ENCODE peak calls at places on chromosomes 7 and 10, in eight cellular contexts. E, G, P, D, R, X, W and Z are unnamed samples.

GRCh38 chr7:85135931-85136330 is 50.9 kb downstream of the SEMA3D start:
- DNase-seq in E (no peak), G (no peak), P (no peak), D (peak; percentile 82), R (no peak), X (peak; percentile 89), W (peak; percentile 10), Z (peak; percentile 11)

GRCh38 chr10:24360286-24361127 is 151.6 kb downstream of the KIAA1217 start:
- DNase-seq in E (peak; percentile 58), G (peak; percentile 19), P (no peak), D (peak; percentile 82), R (peak; percentile 56), X (peak; percentile 48), W (peak; percentile 37), Z (no peak)

GRCh38 chr10:97388152-97388551 is 13.0 kb downstream of the RRP12 start:
- DNase-seq in E (no peak), G (no peak), P (no peak), D (no peak), R (no peak), X (no peak), W (no peak), Z (no peak)

GRCh38 chr7:132180481-132180880 is 395.8 kb downstream of the PLXNA4 start:
- DNase-seq in E (no peak), G (no peak), P (no peak), D (no peak), R (no peak), X (no peak), W (no peak), Z (no peak)

GRCh38 chr7:16811555-16811954 is 6.8 kb upstream of the AGR2 start:
- DNase-seq in E (no peak), G (no peak), P (no peak), D (peak; percentile 57), R (no peak), X (peak; percentile 76), W (peak; percentile 40), Z (no peak)

GRCh38 chr10:48551796-48552591 is 52.9 kb downstream of the ARHGAP22 start:
- DNase-seq in E (peak; percentile 27), G (no peak), P (peak; percentile 35), D (peak; percentile 69), R (peak; percentile 54), X (peak; percentile 51), W (peak; percentile 32), Z (no peak)

GRCh38 chr7:117087639-117088396 is 134.5 kb downstream of the ST7 start:
- DNase-seq in E (no peak), G (no peak), P (no peak), D (no peak), R (no peak), X (no peak), W (no peak), Z (no peak)

GRCh38 chr7:47543659-47544058 is 38.3 kb downstream of the TNS3 start:
- DNase-seq in E (no peak), G (no peak), P (no peak), D (no peak), R (peak; percentile 5), X (no peak), W (no peak), Z (no peak)

GRCh38 chr7:13071999-13072398 is 384.6 kb downstream of the ARL4A start:
- DNase-seq in E (no peak), G (no peak), P (no peak), D (no peak), R (no peak), X (peak; percentile 25), W (no peak), Z (no peak)